ENCODE peak calls at places on chromosome 20, in eight cellular contexts. One of them, this sample, is unnamed.

GRCh38 chr20:41058007-41058673 is 29.5 kb downstream of the TOP1 start:
- DNase-seq in Peyer's patch: no peak
- DNase-seq in adrenal gland: no peak
- DNase-seq in uterus: no peak
- DNase-seq in IMR-90: peak; percentile 93
- DNase-seq in esophagus squamous epithelium: no peak
- DNase-seq in suprapubic skin: no peak
- DNase-seq in H1: no peak
- DNase-seq in this sample: no peak

GRCh38 chr20:23159923-23160445 is 73.9 kb upstream of the CD93 start:
- DNase-seq in Peyer's patch: no peak
- DNase-seq in adrenal gland: no peak
- DNase-seq in uterus: no peak
- DNase-seq in IMR-90: no peak
- DNase-seq in esophagus squamous epithelium: no peak
- DNase-seq in suprapubic skin: no peak
- DNase-seq in H1: no peak
- DNase-seq in this sample: no peak

GRCh38 chr20:62922451-62922921 is 3.8 kb downstream of the DIDO1 start:
- DNase-seq in Peyer's patch: peak; percentile 54
- DNase-seq in adrenal gland: no peak
- DNase-seq in uterus: no peak
- DNase-seq in IMR-90: no peak
- DNase-seq in esophagus squamous epithelium: no peak
- DNase-seq in suprapubic skin: peak; percentile 50
- DNase-seq in H1: no peak
- DNase-seq in this sample: no peak

GRCh38 chr20:7855545-7855944 is 84.7 kb downstream of the HAO1 start:
- DNase-seq in Peyer's patch: no peak
- DNase-seq in adrenal gland: no peak
- DNase-seq in uterus: no peak
- DNase-seq in IMR-90: no peak
- DNase-seq in esophagus squamous epithelium: no peak
- DNase-seq in suprapubic skin: no peak
- DNase-seq in H1: no peak
- DNase-seq in this sample: no peak

GRCh38 chr20:36542019-36542488 is 735 bp downstream of the MYL9 start:
- DNase-seq in Peyer's patch: no peak
- DNase-seq in adrenal gland: peak; percentile 73
- DNase-seq in uterus: peak; percentile 74
- DNase-seq in IMR-90: peak; percentile 70
- DNase-seq in esophagus squamous epithelium: no peak
- DNase-seq in suprapubic skin: no peak
- DNase-seq in H1: no peak
- DNase-seq in this sample: no peak

GRCh38 chr20:39429716-39430115 is 467.6 kb downstream of the DHX35 start:
- DNase-seq in Peyer's patch: no peak
- DNase-seq in adrenal gland: peak; percentile 56
- DNase-seq in uterus: no peak
- DNase-seq in IMR-90: no peak
- DNase-seq in esophagus squamous epithelium: no peak
- DNase-seq in suprapubic skin: no peak
- DNase-seq in H1: no peak
- DNase-seq in this sample: no peak

GRCh38 chr20:17614176-17614811 is 44.4 kb downstream of the DSTN start:
- DNase-seq in Peyer's patch: peak; percentile 72
- DNase-seq in adrenal gland: peak; percentile 47
- DNase-seq in uterus: peak; percentile 87
- DNase-seq in IMR-90: peak; percentile 31
- DNase-seq in esophagus squamous epithelium: no peak
- DNase-seq in suprapubic skin: peak; percentile 92
- DNase-seq in H1: no peak
- DNase-seq in this sample: no peak

GRCh38 chr20:51036226-51036625 is 13.3 kb upstream of the KCNG1 start:
- DNase-seq in Peyer's patch: no peak
- DNase-seq in adrenal gland: no peak
- DNase-seq in uterus: no peak
- DNase-seq in IMR-90: no peak
- DNase-seq in esophagus squamous epithelium: no peak
- DNase-seq in suprapubic skin: no peak
- DNase-seq in H1: no peak
- DNase-seq in this sample: no peak

GRCh38 chr20:2800590-2801458 is at the start of gene CPXM1:
- DNase-seq in Peyer's patch: no peak
- DNase-seq in adrenal gland: no peak
- DNase-seq in uterus: no peak
- DNase-seq in IMR-90: no peak
- DNase-seq in esophagus squamous epithelium: no peak
- DNase-seq in suprapubic skin: no peak
- DNase-seq in H1: no peak
- DNase-seq in this sample: no peak

GRCh38 chr20:63734946-63735858 is 1.3 kb upstream of the LIME1 start:
- DNase-seq in Peyer's patch: no peak
- DNase-seq in adrenal gland: peak; percentile 62
- DNase-seq in uterus: no peak
- DNase-seq in IMR-90: no peak
- DNase-seq in esophagus squamous epithelium: no peak
- DNase-seq in suprapubic skin: no peak
- DNase-seq in H1: no peak
- DNase-seq in this sample: peak; percentile 86

GRCh38 chr20:4684837-4685413 is 36.8 kb upstream of the PRND start:
- DNase-seq in Peyer's patch: no peak
- DNase-seq in adrenal gland: no peak
- DNase-seq in uterus: peak; percentile 28
- DNase-seq in IMR-90: peak; percentile 84
- DNase-seq in esophagus squamous epithelium: no peak
- DNase-seq in suprapubic skin: peak; percentile 63
- DNase-seq in H1: no peak
- DNase-seq in this sample: no peak

GRCh38 chr20:23245553-23246128 is 105.0 kb upstream of the NXT1 start:
- DNase-seq in Peyer's patch: peak; percentile 63
- DNase-seq in adrenal gland: peak; percentile 69
- DNase-seq in uterus: peak; percentile 25
- DNase-seq in IMR-90: peak; percentile 33
- DNase-seq in esophagus squamous epithelium: no peak
- DNase-seq in suprapubic skin: peak; percentile 79
- DNase-seq in H1: no peak
- DNase-seq in this sample: peak; percentile 61

GRCh38 chr20:48829940-48830339 is 2.1 kb upstream of the PREX1 start:
- DNase-seq in Peyer's patch: no peak
- DNase-seq in adrenal gland: no peak
- DNase-seq in uterus: no peak
- DNase-seq in IMR-90: no peak
- DNase-seq in esophagus squamous epithelium: no peak
- DNase-seq in suprapubic skin: no peak
- DNase-seq in H1: no peak
- DNase-seq in this sample: no peak

GRCh38 chr20:48828734-48829460 is 1.1 kb upstream of the PREX1 start:
- DNase-seq in Peyer's patch: peak; percentile 36
- DNase-seq in adrenal gland: no peak
- DNase-seq in uterus: no peak
- DNase-seq in IMR-90: no peak
- DNase-seq in esophagus squamous epithelium: no peak
- DNase-seq in suprapubic skin: no peak
- DNase-seq in H1: no peak
- DNase-seq in this sample: no peak

GRCh38 chr20:48826883-48827771 is 672 bp downstream of the PREX1 start:
- DNase-seq in Peyer's patch: peak; percentile 60
- DNase-seq in adrenal gland: peak; percentile 43
- DNase-seq in uterus: no peak
- DNase-seq in IMR-90: no peak
- DNase-seq in esophagus squamous epithelium: no peak
- DNase-seq in suprapubic skin: no peak
- DNase-seq in H1: no peak
- DNase-seq in this sample: no peak

GRCh38 chr20:48826064-48826463 is 1.7 kb downstream of the PREX1 start:
- DNase-seq in Peyer's patch: no peak
- DNase-seq in adrenal gland: no peak
- DNase-seq in uterus: no peak
- DNase-seq in IMR-90: no peak
- DNase-seq in esophagus squamous epithelium: no peak
- DNase-seq in suprapubic skin: no peak
- DNase-seq in H1: peak; percentile 15
- DNase-seq in this sample: no peak

GRCh38 chr20:48827880-48828733 is at the start of gene PREX1:
- DNase-seq in Peyer's patch: peak; percentile 92
- DNase-seq in adrenal gland: peak; percentile 84
- DNase-seq in uterus: peak; percentile 42
- DNase-seq in IMR-90: peak; percentile 61
- DNase-seq in esophagus squamous epithelium: no peak
- DNase-seq in suprapubic skin: no peak
- DNase-seq in H1: peak; percentile 34
- DNase-seq in this sample: peak; percentile 74
- TF ChIP-seq POLR2A in Peyer's patch: no peak
- TF ChIP-seq POLR2A in adrenal gland: peak; percentile 65
- TF ChIP-seq POLR2A in uterus: no peak
- TF ChIP-seq POLR2A in IMR-90: no peak
- TF ChIP-seq POLR2A in esophagus squamous epithelium: no peak
- TF ChIP-seq POLR2A in suprapubic skin: no peak
- TF ChIP-seq POLR2A in H1: no peak
- TF ChIP-seq POLR2A in this sample: peak; percentile 56

GRCh38 chr20:645318-646106 is 7.5 kb downstream of the SRXN1 start:
- DNase-seq in Peyer's patch: peak; percentile 79
- DNase-seq in adrenal gland: peak; percentile 66
- DNase-seq in uterus: peak; percentile 59
- DNase-seq in IMR-90: peak; percentile 57
- DNase-seq in esophagus squamous epithelium: no peak
- DNase-seq in suprapubic skin: no peak
- DNase-seq in H1: peak; percentile 82
- DNase-seq in this sample: peak; percentile 76
- H3K27me3 ChIP-seq in Peyer's patch: no peaks in the 10 kb centered on the region
- H3K27me3 ChIP-seq in adrenal gland: no peaks in the 10 kb centered on the region
- H3K27me3 ChIP-seq in uterus: no peaks in the 10 kb centered on the region
- H3K27me3 ChIP-seq in IMR-90: no peaks in the 10 kb centered on the region
- H3K27me3 ChIP-seq in esophagus squamous epithelium: no peaks in the 10 kb centered on the region
- H3K27me3 ChIP-seq in suprapubic skin: peaks cover 9% of the 10 kb centered on the region
- H3K27me3 ChIP-seq in H1: no peaks in the 10 kb centered on the region
- H3K27me3 ChIP-seq in this sample: no peaks in the 10 kb centered on the region

DNA sequence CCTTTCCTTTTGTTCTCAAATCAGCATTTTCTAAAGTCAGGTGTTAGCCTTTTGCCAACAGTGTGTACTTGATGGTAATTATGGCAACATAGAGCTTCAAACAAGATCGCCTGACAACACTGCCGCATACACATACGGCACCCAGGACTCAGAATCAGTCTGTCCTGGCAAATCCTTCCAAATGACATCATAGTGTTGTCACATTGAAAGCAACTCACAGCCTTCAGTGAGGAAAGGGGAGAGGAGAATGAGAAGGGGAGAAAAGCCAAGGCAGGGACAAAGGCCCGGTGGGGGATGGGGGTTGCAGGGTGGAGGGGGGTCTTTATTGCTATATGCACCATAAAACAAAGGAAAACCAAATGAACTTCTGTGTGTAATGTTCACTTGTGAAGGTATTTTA is 65.7 kb upstream of the PTGIS start:
- DNase-seq in Peyer's patch: no peak
- DNase-seq in adrenal gland: no peak
- DNase-seq in uterus: no peak
- DNase-seq in IMR-90: no peak
- DNase-seq in esophagus squamous epithelium: no peak
- DNase-seq in suprapubic skin: no peak
- DNase-seq in H1: no peak
- DNase-seq in this sample: no peak
- H3K4me3 ChIP-seq in Peyer's patch: no peak overlapping the region
- H3K4me3 ChIP-seq in adrenal gland: no peak overlapping the region
- H3K4me3 ChIP-seq in uterus: no peak overlapping the region
- H3K4me3 ChIP-seq in IMR-90: no peak overlapping the region
- H3K4me3 ChIP-seq in esophagus squamous epithelium: no peak overlapping the region
- H3K4me3 ChIP-seq in suprapubic skin: no peak overlapping the region
- H3K4me3 ChIP-seq in H1: no peak overlapping the region
- H3K4me3 ChIP-seq in this sample: no peak overlapping the region

GRCh38 chr20:43558412-43559146 is at the start of gene SGK2:
- DNase-seq in Peyer's patch: peak; percentile 81
- DNase-seq in adrenal gland: peak; percentile 70
- DNase-seq in uterus: no peak
- DNase-seq in IMR-90: peak; percentile 43
- DNase-seq in esophagus squamous epithelium: no peak
- DNase-seq in suprapubic skin: no peak
- DNase-seq in H1: no peak
- DNase-seq in this sample: peak; percentile 81
- TF ChIP-seq POLR2A in Peyer's patch: peak; percentile 57
- TF ChIP-seq POLR2A in adrenal gland: no peak
- TF ChIP-seq POLR2A in uterus: no peak
- TF ChIP-seq POLR2A in IMR-90: no peak
- TF ChIP-seq POLR2A in esophagus squamous epithelium: no peak
- TF ChIP-seq POLR2A in suprapubic skin: no peak
- TF ChIP-seq POLR2A in H1: no peak
- TF ChIP-seq POLR2A in this sample: peak; percentile 63

GRCh38 chr20:45111799-45112471 is 3.0 kb downstream of the WFDC5 start:
- DNase-seq in Peyer's patch: no peak
- DNase-seq in adrenal gland: no peak
- DNase-seq in uterus: no peak
- DNase-seq in IMR-90: no peak
- DNase-seq in esophagus squamous epithelium: no peak
- DNase-seq in suprapubic skin: no peak
- DNase-seq in H1: no peak
- DNase-seq in this sample: no peak
- H3K27me3 ChIP-seq in Peyer's patch: no peaks in the 10 kb centered on the region
- H3K27me3 ChIP-seq in adrenal gland: peaks cover 4% of the 10 kb centered on the region
- H3K27me3 ChIP-seq in uterus: no peaks in the 10 kb centered on the region
- H3K27me3 ChIP-seq in IMR-90: peaks cover 40% of the 10 kb centered on the region
- H3K27me3 ChIP-seq in esophagus squamous epithelium: no peaks in the 10 kb centered on the region
- H3K27me3 ChIP-seq in suprapubic skin: no peaks in the 10 kb centered on the region
- H3K27me3 ChIP-seq in H1: no peaks in the 10 kb centered on the region
- H3K27me3 ChIP-seq in this sample: no peaks in the 10 kb centered on the region

This sample was measured in right lobe of liver.